ENCODE peak calls at places on chromosomes 6 and 20, in four cellular contexts. G, Y, F and S are unnamed samples. For H3K9me3 and H3K4me1, the result is how much of the 10 kb centered on the place peaks cover.

GRCh38 chr6:6546318-6547110 is 42.0 kb upstream of the LY86 start:
- DNase-seq in G (peak), Y (peak), F (peak), S (peak)

GRCh38 chr6:67221226-67221625 is 1413.9 kb upstream of the ADGRB3 start:
- DNase-seq in G (no peak), Y (no peak), F (no peak), S (no peak)

GRCh38 chr20:47784599-47785320 is 521 bp downstream of the SULF2 start:
- DNase-seq in G (peak), Y (peak), F (peak), S (no peak)

GRCh38 chr6:25439368-25439767 is 160.2 kb downstream of the CARMIL1 start:
- DNase-seq in G (no peak), Y (no peak), F (no peak), S (no peak)

GRCh38 chr6:5100806-5101205 is 15.7 kb downstream of the PPP1R3G start:
- DNase-seq in G (no peak), Y (no peak), F (no peak), S (no peak)

GRCh38 chr6:87817226-87817625 is 115.2 kb upstream of the AKIRIN2 start:
- DNase-seq in G (peak), Y (no peak), F (no peak), S (no peak)

GRCh38 chr20:9294081-9294480 is 220.3 kb upstream of the LAMP5 start:
- DNase-seq in G (peak), Y (no peak), F (no peak), S (no peak)

GRCh38 chr6:44738652-44739141 is 351.2 kb downstream of the CDC5L start:
- DNase-seq in G (peak), Y (no peak), F (no peak), S (no peak)

GRCh38 chr6:96900873-96901272 is 3.2 kb upstream of the NDUFAF4 start:
- DNase-seq in G (no peak), Y (no peak), F (no peak), S (no peak)

GRCh38 chr6:131015630-131016263 is 47.3 kb downstream of the EPB41L2 start:
- DNase-seq in G (peak), Y (no peak), F (no peak), S (no peak)

GRCh38 chr6:11214911-11215310 is 17.6 kb downstream of the NEDD9 start:
- DNase-seq in G (no peak), Y (no peak), F (no peak), S (no peak)

GRCh38 chr20:14055127-14055742 is 59.9 kb downstream of the MACROD2 start:
- DNase-seq in G (peak), Y (no peak), F (peak), S (no peak)

GRCh38 chr6:35298625-35299140 is 1.1 kb downstream of the DEF6 start:
- DNase-seq in G (no peak), Y (no peak), F (no peak), S (no peak)

GRCh38 chr20:59646487-59646886 is 42.1 kb downstream of the PHACTR3 start:
- DNase-seq in G (no peak), Y (no peak), F (no peak), S (no peak)

GRCh38 chr6:30009113-30009512 is 52.0 kb upstream of the POLR1H start:
- DNase-seq in G (no peak), Y (no peak), F (no peak), S (no peak)

GRCh38 chr20:37615507-37616425 is 78.1 kb upstream of the CTNNBL1 start:
- DNase-seq in G (peak), Y (no peak), F (peak), S (no peak)

GRCh38 chr6:135686784-135687301 is 164.7 kb upstream of the PDE7B start:
- DNase-seq in G (peak), Y (no peak), F (no peak), S (no peak)

GRCh38 chr6:164121527-164121926 is 707.0 kb downstream of the QKI start:
- DNase-seq in G (no peak), Y (no peak), F (no peak), S (no peak)

GRCh38 chr6:33761922-33762629 is 15.4 kb upstream of the IP6K3 start:
- DNase-seq in G (no peak), Y (peak), F (peak), S (no peak)

GRCh38 chr6:154815938-154816820 is 83.0 kb downstream of the SCAF8 start:
- DNase-seq in G (peak), Y (no peak), F (no peak), S (no peak)

GRCh38 chr6:111482236-111482958 is 621 bp downstream of the REV3L start:
- DNase-seq in G (peak), Y (peak), F (peak), S (peak)

GRCh38 chr20:48401359-48401758 is 426.4 kb downstream of the PREX1 start:
- DNase-seq in G (no peak), Y (peak), F (no peak), S (no peak)

GRCh38 chr6:148054219-148054618 is 288.4 kb upstream of the SASH1 start:
- DNase-seq in G (no peak), Y (no peak), F (no peak), S (no peak)

GRCh38 chr6:144036064-144036873 is 28.2 kb upstream of the PLAGL1 start:
- DNase-seq in G (peak), Y (no peak), F (no peak), S (no peak)

GRCh38 chr20:57703013-57703412 is 6.8 kb downstream of the PMEPA1 start:
- DNase-seq in G (no peak), Y (no peak), F (no peak), S (no peak)

GRCh38 chr6:88004707-88005106 is 42.9 kb upstream of the SPACA1 start:
- DNase-seq in G (no peak), Y (no peak), F (no peak), S (no peak)

GRCh38 chr6:80440496-80441160 is 334.2 kb downstream of the BCKDHB start:
- DNase-seq in G (peak), Y (no peak), F (no peak), S (no peak)

GRCh38 chr6:134482585-134483346 is 164.9 kb upstream of the SGK1 start:
- DNase-seq in G (peak), Y (peak), F (no peak), S (no peak)

GRCh38 chr6:38034269-38034914 is 214.9 kb downstream of the ZFAND3 start:
- DNase-seq in G (peak), Y (no peak), F (no peak), S (no peak)

GRCh38 chr6:160374836-160375560 is 26.8 kb downstream of the SLC22A3 start:
- DNase-seq in G (no peak), Y (no peak), F (no peak), S (no peak)

GRCh38 chr6:65760285-65760684 is 53.3 kb upstream of the EYS start:
- DNase-seq in G (no peak), Y (no peak), F (no peak), S (no peak)

GRCh38 chr20:51532577-51533191 is 9.8 kb downstream of the NFATC2 start:
- DNase-seq in G (peak), Y (peak), F (peak), S (peak)

GRCh38 chr20:41617059-41617921 is 887 bp downstream of the CHD6 start:
- DNase-seq in G (peak), Y (peak), F (peak), S (peak)

GRCh38 chr6:69138893-69139494 is 503.9 kb downstream of the ADGRB3 start:
- DNase-seq in G (peak), Y (peak), F (no peak), S (no peak)

GRCh38 chr20:29079769-29080690 is 2177.4 kb upstream of the DEFB115 start:
- DNase-seq in G (peak), Y (no peak), F (peak), S (no peak)

GRCh38 chr6:3209114-3210023 is 18.1 kb downstream of the TUBB2B start:
- DNase-seq in G (peak), Y (peak), F (peak), S (no peak)

GRCh38 chr20:3814928-3815495 is 5.3 kb upstream of the AP5S1 start:
- DNase-seq in G (no peak), Y (no peak), F (no peak), S (no peak)

GRCh38 chr6:1827984-1828793 is 218.5 kb downstream of the FOXC1 start:
- DNase-seq in G (no peak), Y (no peak), F (no peak), S (no peak)

GRCh38 chr6:119230160-119230559 is 119.4 kb downstream of the MAN1A1 start:
- DNase-seq in G (no peak), Y (no peak), F (no peak), S (no peak)

GRCh38 chr20:25310921-25311728 is 63.2 kb downstream of the PYGB start:
- DNase-seq in G (peak), Y (no peak), F (no peak), S (peak)

GRCh38 chr6:16332175-16332542 is 93.8 kb downstream of the GMPR start:
- DNase-seq in G (peak), Y (peak), F (peak), S (peak)
- H3K4me3 ChIP-seq in G (no peak), Y (no peak), F (no peak), S (no peak)

GRCh38 chr20:23225407-23226060 is 125.1 kb upstream of the NXT1 start:
- DNase-seq in G (peak), Y (peak), F (peak), S (peak)

GRCh38 chr20:23227976-23228375 is 122.6 kb upstream of the NXT1 start:
- DNase-seq in G (peak), Y (no peak), F (peak), S (no peak)

GRCh38 chr20:23228912-23229311 is 121.7 kb upstream of the NXT1 start:
- DNase-seq in G (peak), Y (no peak), F (no peak), S (no peak)

GRCh38 chr20:23226612-23227265 is 123.9 kb upstream of the NXT1 start:
- DNase-seq in G (no peak), Y (no peak), F (no peak), S (no peak)

DNA sequence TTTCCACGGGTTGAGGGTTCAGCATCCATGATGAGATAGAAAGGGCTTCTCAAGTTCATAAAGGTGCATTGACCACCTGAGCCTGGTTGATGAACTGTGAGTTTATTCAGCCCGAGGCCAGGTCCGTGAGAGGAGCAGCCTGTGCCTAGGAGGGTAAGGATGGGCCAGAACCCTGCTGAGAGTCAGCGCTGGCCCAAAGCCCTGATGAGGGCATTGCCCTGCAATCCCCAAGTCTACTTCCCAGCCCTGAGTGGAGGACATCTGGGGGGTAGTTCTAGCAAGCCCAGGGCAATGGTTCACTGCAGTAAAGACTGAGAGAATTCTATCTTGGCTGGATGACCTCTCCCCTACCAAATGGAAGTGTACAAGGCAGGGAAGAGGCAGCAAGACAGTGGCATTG is 123.3 kb upstream of the NXT1 start:
- DNase-seq in G (no peak), Y (no peak), F (no peak), S (no peak)
- H3K9me3 ChIP-seq in G (under half), Y (under half), F (under half), S (under half)

GRCh38 chr6:149364558-149364957 is 35.5 kb upstream of the SUMO4 start:
- DNase-seq in G (no peak), Y (no peak), F (no peak), S (no peak)
- H3K4me1 ChIP-seq in G (under half), Y (under half), F (under half), S (under half)

DNA sequence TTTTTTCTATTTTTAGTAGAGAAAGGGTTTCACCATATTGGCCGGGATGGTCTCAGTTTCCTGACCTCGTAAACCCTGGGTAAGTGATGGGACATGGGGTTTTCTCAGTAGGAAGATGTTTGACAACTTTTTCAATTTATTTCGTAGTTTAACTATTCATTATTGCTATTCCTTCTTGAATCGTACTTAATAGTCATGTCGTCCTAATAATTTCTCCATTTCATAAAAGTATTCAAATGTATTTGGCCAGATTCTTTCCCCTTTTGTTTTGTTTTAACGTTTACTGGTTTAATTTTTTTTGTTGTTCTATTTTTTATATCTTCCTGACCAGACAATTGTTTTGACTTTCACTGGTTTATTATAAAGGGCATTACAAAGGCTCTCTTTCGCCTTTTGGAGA is 16.3 kb downstream of the GPX5 start:
- DNase-seq in G (no peak), Y (no peak), F (no peak), S (no peak)
- H3K4me3 ChIP-seq in G (no peak), Y (peak), F (peak), S (no peak)

DNA sequence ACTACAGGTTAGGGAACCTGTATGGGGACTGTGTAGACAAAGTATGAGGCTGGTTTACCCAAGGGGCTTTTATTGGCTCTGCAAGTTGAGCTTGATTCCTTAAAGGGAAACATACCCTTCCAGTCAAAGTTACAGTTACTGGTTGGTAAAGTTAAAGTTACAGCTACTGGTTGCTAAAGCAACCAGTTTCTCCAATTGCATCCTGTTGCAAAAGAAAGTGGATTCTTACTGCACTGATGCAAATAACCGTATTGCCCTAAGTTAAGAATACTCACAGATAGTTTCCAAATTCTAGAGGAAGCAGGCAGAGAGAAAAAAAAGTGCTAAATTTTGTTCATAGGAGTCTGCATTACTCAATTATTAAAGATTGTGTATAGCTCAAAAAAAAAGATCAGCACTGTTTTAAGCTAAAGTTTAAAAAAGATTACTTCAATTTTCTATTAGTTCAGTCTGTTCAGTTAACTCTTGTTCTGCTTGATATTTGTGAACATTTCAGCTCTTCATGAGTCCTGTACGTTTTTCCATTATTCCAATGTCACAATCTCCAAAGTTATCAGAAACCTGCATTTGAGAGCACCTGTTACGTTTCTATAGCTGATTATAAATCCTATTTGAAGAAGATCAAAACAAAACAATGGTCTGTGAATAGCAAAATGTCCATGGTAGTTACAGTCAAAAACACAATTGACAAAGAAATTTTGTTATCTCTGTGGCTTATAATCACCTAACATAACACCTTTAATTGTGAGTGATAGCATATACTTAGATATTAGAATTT is 8.6 kb upstream of the IL22RA2 start:
- DNase-seq in G (no peak), Y (no peak), F (no peak), S (no peak)
- H3K9me3 ChIP-seq in G (under half), Y (half or more), F (under half), S (under half)

GRCh38 chr6:42363906-42364859 is 87.5 kb downstream of the TRERF1 start:
- DNase-seq in G (no peak), Y (no peak), F (no peak), S (no peak)
- H3K4me1 ChIP-seq in G (under half), Y (under half), F (under half), S (under half)

GRCh38 chr20:20710847-20711315 is 1.6 kb downstream of the RALGAPA2 start:
- DNase-seq in G (no peak), Y (no peak), F (peak), S (no peak)
- H3K4me3 ChIP-seq in G (no peak), Y (peak), F (peak), S (no peak)

GRCh38 chr6:109360791-109361190 is 21.5 kb downstream of the CD164 start:
- DNase-seq in G (no peak), Y (no peak), F (no peak), S (no peak)

GRCh38 chr6:109359248-109359647 is 23.0 kb downstream of the CD164 start:
- DNase-seq in G (no peak), Y (no peak), F (no peak), S (no peak)

GRCh38 chr6:109362102-109362884 is 20.0 kb downstream of the CD164 start:
- DNase-seq in G (no peak), Y (no peak), F (no peak), S (no peak)

GRCh38 chr6:109360281-109360680 is 22.0 kb downstream of the CD164 start:
- DNase-seq in G (no peak), Y (no peak), F (no peak), S (no peak)

DNA sequence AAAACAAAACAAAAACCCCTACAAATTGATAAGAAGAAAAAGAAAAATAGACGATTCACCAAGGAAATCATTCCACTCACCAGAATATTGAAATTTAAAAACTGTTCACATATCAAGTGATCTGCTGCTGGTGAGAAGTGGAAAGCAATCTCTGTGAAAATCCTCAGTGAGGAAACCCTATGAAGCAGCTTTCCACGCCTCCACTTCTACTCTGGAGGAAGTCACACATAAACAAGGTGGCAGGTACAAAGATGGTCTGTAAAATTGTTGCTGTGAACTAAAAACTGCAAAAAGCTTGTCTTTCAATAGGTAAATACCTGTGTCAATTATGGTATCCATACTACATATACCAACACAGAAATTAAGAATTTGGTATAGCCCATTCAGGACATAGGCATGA is 18.5 kb downstream of the CD164 start:
- DNase-seq in G (no peak), Y (no peak), F (no peak), S (no peak)
- H3K9me3 ChIP-seq in G (under half), Y (under half), F (under half), S (under half)